ENCODE peak calls at places on chromosomes 12 and 14, in five cellular contexts. R, Y, F, E and M are unnamed samples.

GRCh38 chr12:69330475-69331473 is 17.4 kb upstream of the LYZ start:
- DNase-seq in R (no peak), Y (peak), F (no peak), E (peak), M (no peak)

GRCh38 chr14:105012171-105012985 is 8.5 kb downstream of the CDCA4 start:
- DNase-seq in R (no peak), Y (peak), F (no peak), E (no peak), M (no peak)

GRCh38 chr12:100574262-100575074 is 984 bp downstream of the GAS2L3 start:
- DNase-seq in R (no peak), Y (no peak), F (peak), E (no peak), M (no peak)

GRCh38 chr12:20369164-20370000 is 1.0 kb downstream of the PDE3A start:
- DNase-seq in R (peak), Y (peak), F (no peak), E (peak), M (no peak)

GRCh38 chr12:130127527-130127908 is 34.7 kb upstream of the FZD10 start:
- DNase-seq in R (no peak), Y (no peak), F (no peak), E (no peak), M (no peak)

GRCh38 chr12:13362260-13362841 is 165.8 kb downstream of the EMP1 start:
- DNase-seq in R (peak), Y (peak), F (peak), E (peak), M (no peak)

GRCh38 chr12:28759334-28759733 is 389.7 kb upstream of the FAR2 start:
- DNase-seq in R (no peak), Y (no peak), F (no peak), E (peak), M (no peak)

GRCh38 chr12:123479442-123480180 is 21.7 kb downstream of the SNRNP35 start:
- DNase-seq in R (no peak), Y (no peak), F (no peak), E (no peak), M (no peak)

GRCh38 chr14:67674139-67674479 is 323 bp downstream of the VTI1B start:
- DNase-seq in R (peak), Y (peak), F (no peak), E (peak), M (peak)

GRCh38 chr14:49971156-49972141 is 78.6 kb downstream of the ARF6 start:
- DNase-seq in R (no peak), Y (peak), F (no peak), E (no peak), M (no peak)

GRCh38 chr12:116525418-116526001 is 33.7 kb upstream of the MAP1LC3B2 start:
- DNase-seq in R (no peak), Y (peak), F (peak), E (peak), M (no peak)

GRCh38 chr12:70290126-70290525 is 46.9 kb downstream of the CNOT2 start:
- DNase-seq in R (no peak), Y (no peak), F (no peak), E (no peak), M (no peak)

GRCh38 chr12:119593578-119594398 is at the start of gene TMEM233:
- DNase-seq in R (no peak), Y (no peak), F (no peak), E (peak), M (no peak)

GRCh38 chr12:15682826-15683225 is 106.4 kb downstream of the EPS8 start:
- DNase-seq in R (no peak), Y (no peak), F (no peak), E (no peak), M (no peak)

GRCh38 chr14:77256694-77257093 is 14.3 kb downstream of the NGB start:
- DNase-seq in R (no peak), Y (no peak), F (no peak), E (no peak), M (no peak)

GRCh38 chr12:112988224-112988623 is 9.9 kb downstream of the OAS2 start:
- DNase-seq in R (no peak), Y (no peak), F (no peak), E (no peak), M (no peak)

GRCh38 chr12:83031301-83031700 is 344.6 kb downstream of the TMTC2 start:
- DNase-seq in R (no peak), Y (no peak), F (no peak), E (no peak), M (no peak)

GRCh38 chr14:44782775-44783238 is 178.9 kb downstream of the KLHL28 start:
- DNase-seq in R (no peak), Y (no peak), F (peak), E (peak), M (no peak)

GRCh38 chr14:67077914-67078313 is 111.3 kb upstream of the GARIN2 start:
- DNase-seq in R (no peak), Y (no peak), F (peak), E (no peak), M (no peak)

GRCh38 chr14:22882529-22883190 is 362 bp upstream of the REM2 start:
- DNase-seq in R (peak), Y (peak), F (no peak), E (peak), M (peak)

GRCh38 chr14:106417224-106418049 is 891.1 kb downstream of the TMEM121 start:
- DNase-seq in R (no peak), Y (peak), F (no peak), E (no peak), M (no peak)

GRCh38 chr12:57518176-57518919 is 2.0 kb downstream of the DDIT3 start:
- DNase-seq in R (no peak), Y (no peak), F (no peak), E (no peak), M (no peak)

GRCh38 chr12:88058719-88059077 is 29.5 kb upstream of the C12orf50 start:
- DNase-seq in R (no peak), Y (no peak), F (no peak), E (no peak), M (no peak)

GRCh38 chr12:130121246-130122005 is 40.8 kb upstream of the FZD10 start:
- DNase-seq in R (no peak), Y (no peak), F (no peak), E (no peak), M (no peak)

GRCh38 chr14:99802301-99803105 is 9.3 kb downstream of the EML1 start:
- DNase-seq in R (no peak), Y (no peak), F (no peak), E (no peak), M (no peak)

GRCh38 chr14:90061849-90062794 is at the start of gene KCNK13:
- DNase-seq in R (peak), Y (peak), F (no peak), E (no peak), M (peak)

GRCh38 chr12:50635857-50636256 is 128.0 kb upstream of the ATF1 start:
- DNase-seq in R (no peak), Y (no peak), F (no peak), E (no peak), M (no peak)

GRCh38 chr14:74655597-74656389 is 43.8 kb upstream of the LTBP2 start:
- DNase-seq in R (no peak), Y (no peak), F (no peak), E (peak), M (no peak)

GRCh38 chr12:100381379-100381778 is 24.5 kb downstream of the SLC17A8 start:
- DNase-seq in R (no peak), Y (no peak), F (no peak), E (no peak), M (no peak)

GRCh38 chr12:4824415-4824814 is 85.3 kb upstream of the KCNA1 start:
- DNase-seq in R (no peak), Y (no peak), F (peak), E (peak), M (no peak)

GRCh38 chr14:101197595-101198397 is 294.3 kb upstream of the RTL1 start:
- DNase-seq in R (no peak), Y (no peak), F (no peak), E (no peak), M (no peak)

GRCh38 chr12:67517181-67517887 is 131.2 kb upstream of the DYRK2 start:
- DNase-seq in R (no peak), Y (peak), F (peak), E (peak), M (no peak)

GRCh38 chr14:90815817-90816662 is at the start of gene TTC7B:
- DNase-seq in R (peak), Y (peak), F (no peak), E (no peak), M (peak)

GRCh38 chr12:15751741-15752140 is 37.4 kb downstream of the EPS8 start:
- DNase-seq in R (no peak), Y (no peak), F (no peak), E (no peak), M (no peak)

GRCh38 chr14:52182853-52183252 is 84.6 kb upstream of the PTGDR start:
- DNase-seq in R (no peak), Y (no peak), F (no peak), E (no peak), M (no peak)

GRCh38 chr14:63438065-63438757 is 105.0 kb downstream of the PPP2R5E start:
- DNase-seq in R (no peak), Y (peak), F (peak), E (peak), M (no peak)

GRCh38 chr12:80269953-80270552 is 170.7 kb downstream of the OTOGL start:
- DNase-seq in R (peak), Y (no peak), F (peak), E (peak), M (no peak)

GRCh38 chr14:23209651-23210423 is 26.4 kb upstream of the SLC7A8 start:
- DNase-seq in R (no peak), Y (no peak), F (no peak), E (no peak), M (no peak)

DNA sequence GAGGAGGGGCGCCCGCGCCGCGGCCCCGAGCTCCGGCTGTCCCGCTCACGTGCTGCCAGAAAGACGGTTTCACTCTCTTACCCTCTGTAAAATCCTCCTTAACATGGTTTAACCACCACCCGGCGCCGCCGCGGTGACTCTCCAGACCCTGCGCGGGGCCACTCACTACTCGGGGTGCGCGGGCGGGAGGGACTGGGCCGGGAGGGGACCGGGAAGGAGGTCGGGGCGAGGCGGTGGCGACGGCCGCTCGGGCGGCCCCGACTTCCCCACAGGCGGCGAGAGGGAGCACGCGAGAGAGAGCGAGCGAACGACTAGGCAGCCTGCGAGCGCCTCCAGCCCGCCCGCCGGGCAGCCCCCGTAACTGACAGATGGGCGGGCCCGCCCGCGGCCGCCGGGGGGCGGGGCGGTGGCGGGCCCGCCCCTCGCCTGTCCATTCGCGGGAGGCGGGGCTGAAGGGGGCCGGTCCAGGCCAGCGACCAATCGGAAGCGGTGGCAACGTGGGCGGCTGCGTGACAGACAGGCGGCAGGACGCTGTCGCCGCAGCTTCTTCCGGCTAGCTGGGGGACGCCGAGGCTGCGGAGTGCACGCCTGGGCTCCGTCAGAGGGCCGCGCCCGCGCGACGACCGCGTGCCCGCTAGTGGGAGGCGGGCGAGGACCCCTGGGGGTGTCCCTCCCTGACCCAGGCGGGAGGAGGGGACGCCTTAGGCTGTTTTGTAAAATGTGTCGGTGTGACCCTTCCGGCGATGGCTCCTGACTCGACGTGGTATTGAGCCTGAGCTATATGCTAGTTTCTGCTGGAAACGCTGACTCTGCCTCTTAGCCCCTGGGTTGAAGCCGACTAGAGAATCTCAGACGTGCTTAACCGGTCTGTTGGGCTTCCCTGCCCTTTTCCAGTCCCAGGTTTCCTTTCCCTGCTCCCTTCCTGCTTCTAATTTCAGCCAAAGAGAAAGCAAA is at the start of gene EEA1:
- DNase-seq in R (peak), Y (peak), F (peak), E (peak), M (peak)
- TF ChIP-seq CTCF in R (peak), Y (peak), F (no peak), E (peak), M (no peak)

DNA sequence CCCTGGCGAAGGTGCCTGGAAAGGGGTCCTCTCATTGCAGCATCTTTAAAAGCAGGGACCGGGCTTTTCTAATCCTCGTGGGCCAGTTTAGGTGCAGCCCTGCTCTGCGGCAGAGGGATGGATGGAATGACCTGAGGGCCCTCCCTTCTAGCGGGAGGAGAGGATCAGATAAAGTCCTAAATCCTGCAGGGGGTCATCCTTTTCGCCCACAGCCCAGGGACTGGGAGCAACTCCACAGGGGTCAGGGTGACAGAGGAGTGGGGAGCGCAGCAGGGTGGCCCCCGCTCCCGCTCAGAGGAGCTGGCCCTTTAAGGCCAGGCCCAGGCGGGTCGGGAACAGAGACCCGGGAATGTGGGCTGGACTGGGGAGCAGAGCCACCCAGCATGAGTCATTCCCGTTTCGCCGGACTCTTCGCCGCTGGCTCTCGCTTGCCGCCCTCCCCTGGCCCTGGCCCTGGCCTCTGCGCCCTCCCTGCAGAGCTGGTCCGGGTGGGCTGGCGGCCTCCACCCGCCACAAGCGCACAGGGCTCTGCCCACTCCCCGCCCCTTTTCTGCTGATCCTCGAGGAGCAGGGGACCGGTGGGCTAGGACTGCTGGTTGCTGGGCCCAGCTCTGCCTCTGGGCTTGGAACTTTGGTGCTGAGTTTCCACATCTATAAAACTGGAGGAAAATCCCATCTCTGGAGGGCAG is 92.9 kb downstream of the NINJ2 start:
- DNase-seq in R (peak), Y (peak), F (peak), E (peak), M (no peak)
- TF ChIP-seq CTCF in R (no peak), Y (no peak), F (no peak), E (no peak), M (no peak)

GRCh38 chr14:84003316-84003715 is 1526.6 kb upstream of the FLRT2 start:
- DNase-seq in R (no peak), Y (no peak), F (no peak), E (no peak), M (no peak)

GRCh38 chr14:84001023-84001422 is 1528.9 kb upstream of the FLRT2 start:
- DNase-seq in R (no peak), Y (no peak), F (no peak), E (no peak), M (no peak)

DNA sequence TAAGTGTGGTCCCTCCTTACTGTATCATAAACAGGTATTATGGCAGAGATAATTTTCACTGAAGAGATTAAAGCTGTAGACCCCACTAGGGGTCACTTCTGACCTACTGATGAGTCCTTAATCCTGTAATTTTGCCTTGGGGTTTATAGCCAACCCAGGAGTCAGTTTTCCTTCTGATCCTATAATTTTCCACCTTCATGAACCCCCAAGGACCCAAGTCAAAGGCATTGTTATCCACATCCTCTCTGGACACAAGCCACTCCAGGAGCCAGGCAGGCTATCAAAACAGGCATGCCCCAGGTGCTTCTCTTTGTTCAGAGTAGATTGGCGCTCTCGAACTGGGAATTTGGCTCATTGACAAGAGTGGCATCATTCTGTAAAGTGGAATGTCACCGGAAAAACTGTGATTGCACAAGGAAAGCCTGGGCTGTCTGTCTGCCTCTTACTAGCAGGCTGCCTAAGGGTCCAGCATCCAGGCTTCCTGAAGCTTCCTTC is 1523.3 kb upstream of the FLRT2 start:
- DNase-seq in R (no peak), Y (no peak), F (no peak), E (no peak), M (no peak)
- TF ChIP-seq CTCF in R (no peak), Y (no peak), F (no peak), E (no peak), M (peak)

GRCh38 chr12:6961695-6962284 is 8.7 kb downstream of the PHB2 start:
- DNase-seq in R (peak), Y (peak), F (no peak), E (peak), M (peak)

GRCh38 chr12:6959376-6960290 is 8.5 kb downstream of the PTPN6 start:
- DNase-seq in R (no peak), Y (no peak), F (no peak), E (no peak), M (no peak)

GRCh38 chr12:6961278-6961694 is 9.2 kb downstream of the PHB2 start:
- DNase-seq in R (no peak), Y (peak), F (no peak), E (no peak), M (no peak)

GRCh38 chr12:6958609-6959375 is 7.6 kb downstream of the PTPN6 start:
- DNase-seq in R (no peak), Y (peak), F (no peak), E (no peak), M (no peak)

GRCh38 chr12:6960291-6961277 is 9.4 kb downstream of the PTPN6 start:
- DNase-seq in R (no peak), Y (peak), F (no peak), E (peak), M (no peak)
- TF ChIP-seq CTCF in R (no peak), Y (no peak), F (peak), E (peak), M (peak)

DNA sequence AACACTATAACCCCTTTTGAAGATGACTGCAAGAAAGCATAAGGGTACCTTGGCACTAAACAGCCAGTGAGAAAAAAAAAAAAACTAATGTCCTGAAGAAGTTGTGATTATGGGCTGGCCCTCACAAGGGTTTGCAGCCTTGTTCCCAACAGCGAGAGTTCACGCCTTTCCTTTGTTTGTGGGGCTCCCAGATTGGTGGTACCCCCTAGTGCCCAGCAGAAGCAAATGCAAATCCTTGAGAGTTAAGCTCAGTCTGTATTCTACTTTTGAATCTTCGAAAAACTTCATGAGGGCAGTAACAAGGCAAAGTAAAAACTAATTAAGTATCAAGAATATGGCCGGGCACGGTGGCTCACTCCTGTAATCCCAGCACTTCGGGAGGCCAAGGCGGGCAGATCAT is 238.9 kb upstream of the LMO3 start:
- DNase-seq in R (no peak), Y (no peak), F (no peak), E (no peak), M (no peak)
- TF ChIP-seq CTCF in R (peak), Y (no peak), F (peak), E (no peak), M (no peak)